ENCODE peak calls at places on chromosomes 12 and 14, in six cellular contexts. One of them, this sample, is unnamed.

GRCh38 chr12:113049976-113050742 is 6.4 kb upstream of the DTX1 start:
- DNase-seq in neural progenitor cell: peak
- DNase-seq in PC-3: peak
- DNase-seq in IMR-90: no peak
- DNase-seq in MM.1S: no peak
- DNase-seq in H9: peak
- DNase-seq in this sample: peak

GRCh38 chr14:36655963-36656768 is 5.5 kb upstream of the PAX9 start:
- DNase-seq in MM.1S: no peak
- DNase-seq in IMR-90: no peak
- DNase-seq in H9: peak
- DNase-seq in PC-3: peak
- DNase-seq in neural progenitor cell: peak
- DNase-seq in this sample: peak

GRCh38 chr12:27460471-27460978 is 14.0 kb downstream of the SMCO2 start:
- DNase-seq in H9: no peak
- DNase-seq in IMR-90: peak
- DNase-seq in neural progenitor cell: no peak
- DNase-seq in MM.1S: peak
- DNase-seq in PC-3: peak
- DNase-seq in this sample: no peak

GRCh38 chr14:55512421-55512820 is 67.6 kb upstream of the KTN1 start:
- DNase-seq in neural progenitor cell: no peak
- DNase-seq in PC-3: no peak
- DNase-seq in H9: no peak
- DNase-seq in MM.1S: no peak
- DNase-seq in IMR-90: peak
- DNase-seq in this sample: no peak

GRCh38 chr12:2548095-2548494 is 246.7 kb upstream of the FKBP4 start:
- DNase-seq in H9: no peak
- DNase-seq in neural progenitor cell: no peak
- DNase-seq in MM.1S: no peak
- DNase-seq in PC-3: no peak
- DNase-seq in IMR-90: peak
- DNase-seq in this sample: no peak

GRCh38 chr12:90339837-90340236 is 615.1 kb downstream of the CCER1 start:
- DNase-seq in PC-3: no peak
- DNase-seq in H9: no peak
- DNase-seq in IMR-90: no peak
- DNase-seq in neural progenitor cell: no peak
- DNase-seq in MM.1S: no peak
- DNase-seq in this sample: no peak

GRCh38 chr12:62866451-62867082 is 68.4 kb downstream of the PPM1H start:
- DNase-seq in IMR-90: peak
- DNase-seq in MM.1S: no peak
- DNase-seq in PC-3: peak
- DNase-seq in neural progenitor cell: no peak
- DNase-seq in H9: peak
- DNase-seq in this sample: no peak

GRCh38 chr12:90216815-90217214 is 508.2 kb upstream of the ATP2B1 start:
- DNase-seq in neural progenitor cell: no peak
- DNase-seq in H9: no peak
- DNase-seq in MM.1S: no peak
- DNase-seq in IMR-90: no peak
- DNase-seq in PC-3: peak
- DNase-seq in this sample: no peak

GRCh38 chr14:91291786-91292405 is 47.4 kb upstream of the GPR68 start:
- DNase-seq in IMR-90: no peak
- DNase-seq in neural progenitor cell: no peak
- DNase-seq in H9: no peak
- DNase-seq in MM.1S: no peak
- DNase-seq in PC-3: no peak
- DNase-seq in this sample: peak

GRCh38 chr14:55780156-55780946 is 200.3 kb downstream of the KTN1 start:
- DNase-seq in neural progenitor cell: no peak
- DNase-seq in MM.1S: no peak
- DNase-seq in H9: no peak
- DNase-seq in IMR-90: peak
- DNase-seq in PC-3: peak
- DNase-seq in this sample: peak

DNA sequence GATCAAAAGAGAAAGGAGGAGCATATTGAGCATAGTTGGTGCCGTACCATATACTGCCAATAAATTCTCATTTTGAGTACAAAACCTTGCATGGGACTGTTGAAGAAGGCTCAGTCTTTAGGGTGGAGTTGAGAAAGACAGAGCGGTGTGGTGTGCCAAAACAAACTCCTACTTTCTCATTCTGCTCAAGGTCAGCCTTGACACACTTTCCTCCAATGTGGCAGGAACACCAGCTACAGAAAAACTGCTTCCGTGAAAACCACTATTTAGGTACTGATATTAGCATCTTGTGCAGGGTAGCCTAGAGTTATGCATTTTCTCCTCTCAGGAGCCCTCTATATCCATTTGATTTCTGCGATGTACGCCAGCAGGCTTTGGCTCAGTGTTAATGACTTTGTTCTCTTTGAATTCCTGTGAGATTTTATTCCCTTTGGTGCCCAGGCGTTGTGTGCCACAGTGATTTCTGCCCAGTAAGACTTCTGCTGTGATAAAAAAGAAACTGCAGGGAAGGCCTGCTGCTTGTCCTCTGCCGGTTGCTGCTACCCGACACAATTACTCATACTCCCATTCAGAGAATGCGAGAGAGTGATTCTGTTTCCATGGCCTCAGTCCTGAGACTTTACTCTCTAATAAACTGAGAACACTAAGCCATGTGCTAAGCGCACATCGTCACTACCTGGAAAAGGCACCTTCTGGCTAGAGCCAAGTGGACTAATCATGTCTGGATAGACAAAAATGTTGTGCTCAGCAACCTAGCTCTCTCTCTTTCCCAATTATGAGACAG is 88.3 kb upstream of the MDM1 start:
- DNase-seq in neural progenitor cell: peak
- DNase-seq in PC-3: no peak
- DNase-seq in MM.1S: no peak
- DNase-seq in IMR-90: peak
- DNase-seq in H9: no peak
- DNase-seq in this sample: no peak
- H3K9ac ChIP-seq in neural progenitor cell: no peak
- H3K9ac ChIP-seq in PC-3: no peak
- H3K9ac ChIP-seq in MM.1S: no peak
- H3K9ac ChIP-seq in IMR-90: peak
- H3K9ac ChIP-seq in H9: no peak
- H3K9ac ChIP-seq in this sample: no peak

DNA sequence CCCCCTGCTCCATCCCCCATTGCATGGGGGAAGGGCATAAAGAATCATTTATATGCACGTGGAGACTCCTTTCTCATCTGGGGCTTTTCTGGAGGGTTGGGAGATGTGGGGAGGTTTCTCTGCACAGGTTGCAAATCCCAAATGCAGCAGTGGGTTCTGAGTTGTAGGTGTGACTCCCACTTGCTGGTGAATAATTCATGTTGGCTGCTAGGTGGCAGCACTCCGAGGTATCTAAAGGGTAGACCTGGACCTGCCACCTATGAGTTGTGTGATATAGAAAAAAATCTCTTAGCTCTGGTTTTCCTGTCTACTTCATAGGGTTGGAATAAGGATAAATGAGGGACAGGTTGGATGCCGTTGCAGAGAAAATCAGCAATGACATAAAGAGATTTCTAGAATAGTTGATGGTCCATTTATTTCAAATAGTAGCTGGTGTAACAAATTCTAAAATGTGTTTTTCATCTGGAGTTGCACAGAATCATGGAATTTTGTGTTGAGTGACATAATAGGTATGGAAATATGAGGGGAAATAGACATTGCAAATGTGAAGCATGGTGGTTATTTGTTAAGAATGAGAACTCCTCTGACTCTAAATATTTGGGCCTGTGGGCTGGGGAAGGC is 4.6 kb downstream of the MARCHF9 start:
- DNase-seq in H9: peak
- DNase-seq in IMR-90: no peak
- DNase-seq in MM.1S: peak
- DNase-seq in PC-3: peak
- DNase-seq in neural progenitor cell: no peak
- DNase-seq in this sample: peak
- TF ChIP-seq CTCF in H9: peak
- TF ChIP-seq CTCF in IMR-90: peak
- TF ChIP-seq CTCF in MM.1S: peak
- TF ChIP-seq CTCF in PC-3: peak
- TF ChIP-seq CTCF in neural progenitor cell: peak
- TF ChIP-seq CTCF in this sample: peak

GRCh38 chr12:51821423-51822260 is 26.9 kb downstream of the FIGNL2 start:
- DNase-seq in IMR-90: no peak
- DNase-seq in H9: no peak
- DNase-seq in neural progenitor cell: peak
- DNase-seq in MM.1S: no peak
- DNase-seq in PC-3: no peak
- DNase-seq in this sample: no peak

GRCh38 chr12:51820721-51821422 is 27.6 kb downstream of the FIGNL2 start:
- DNase-seq in neural progenitor cell: peak
- DNase-seq in H9: peak
- DNase-seq in PC-3: peak
- DNase-seq in MM.1S: no peak
- DNase-seq in IMR-90: peak
- DNase-seq in this sample: peak

GRCh38 chr12:51818086-51818485 is 30.4 kb downstream of the FIGNL2 start:
- DNase-seq in PC-3: no peak
- DNase-seq in MM.1S: no peak
- DNase-seq in H9: no peak
- DNase-seq in neural progenitor cell: no peak
- DNase-seq in IMR-90: no peak
- DNase-seq in this sample: no peak

GRCh38 chr12:51818567-51819300 is 29.8 kb downstream of the FIGNL2 start:
- DNase-seq in IMR-90: peak
- DNase-seq in neural progenitor cell: no peak
- DNase-seq in PC-3: peak
- DNase-seq in H9: no peak
- DNase-seq in MM.1S: no peak
- DNase-seq in this sample: no peak

GRCh38 chr12:51819851-51820720 is 28.4 kb downstream of the FIGNL2 start:
- DNase-seq in H9: no peak
- DNase-seq in PC-3: no peak
- DNase-seq in IMR-90: no peak
- DNase-seq in neural progenitor cell: peak
- DNase-seq in MM.1S: no peak
- DNase-seq in this sample: peak
- H3K9ac ChIP-seq in H9: no peak
- H3K9ac ChIP-seq in PC-3: peak
- H3K9ac ChIP-seq in IMR-90: no peak
- H3K9ac ChIP-seq in neural progenitor cell: no peak
- H3K9ac ChIP-seq in MM.1S: no peak
- H3K9ac ChIP-seq in this sample: no peak

GRCh38 chr14:59422069-59422881 is 42.9 kb downstream of the GPR135 start:
- DNase-seq in IMR-90: no peak
- DNase-seq in MM.1S: no peak
- DNase-seq in neural progenitor cell: peak
- DNase-seq in PC-3: peak
- DNase-seq in H9: no peak
- DNase-seq in this sample: no peak
- TF ChIP-seq CTCF in IMR-90: peak
- TF ChIP-seq CTCF in MM.1S: peak
- TF ChIP-seq CTCF in neural progenitor cell: peak
- TF ChIP-seq CTCF in PC-3: peak
- TF ChIP-seq CTCF in H9: peak
- TF ChIP-seq CTCF in this sample: no peak

DNA sequence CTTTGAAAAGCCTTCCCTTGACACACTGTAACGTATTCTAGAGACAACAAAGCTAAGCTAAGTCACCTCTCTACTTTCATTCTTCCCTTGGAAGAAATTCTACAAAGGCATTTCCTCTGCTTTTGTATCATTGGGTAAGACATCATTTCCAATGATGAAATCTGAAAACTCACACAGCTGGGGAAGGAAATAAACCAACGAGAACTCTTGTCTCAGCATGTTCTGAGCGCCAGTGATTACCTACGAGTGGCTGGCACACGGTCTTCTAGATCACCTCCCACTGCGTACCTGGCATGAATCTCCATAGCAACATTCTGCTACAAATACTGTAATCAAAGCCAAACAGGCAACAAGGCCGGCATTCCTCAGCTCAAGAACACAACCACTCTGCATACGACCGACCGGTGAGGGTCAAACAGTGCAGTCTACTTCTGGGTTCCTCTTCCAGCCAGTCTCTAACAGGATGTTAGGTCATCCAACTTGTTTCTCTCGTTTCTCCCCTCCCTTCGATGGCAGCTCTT is 7.6 kb downstream of the VPS37B start:
- DNase-seq in neural progenitor cell: peak
- DNase-seq in H9: peak
- DNase-seq in PC-3: peak
- DNase-seq in MM.1S: peak
- DNase-seq in IMR-90: peak
- DNase-seq in this sample: peak
- H3K9ac ChIP-seq in neural progenitor cell: no peak
- H3K9ac ChIP-seq in H9: no peak
- H3K9ac ChIP-seq in PC-3: peak
- H3K9ac ChIP-seq in MM.1S: peak
- H3K9ac ChIP-seq in IMR-90: no peak
- H3K9ac ChIP-seq in this sample: peak

GRCh38 chr12:93802698-93803097 is 125.5 kb downstream of the CRADD start:
- DNase-seq in PC-3: no peak
- DNase-seq in neural progenitor cell: no peak
- DNase-seq in MM.1S: no peak
- DNase-seq in IMR-90: peak
- DNase-seq in H9: no peak
- DNase-seq in this sample: no peak
- TF ChIP-seq CTCF in PC-3: no peak
- TF ChIP-seq CTCF in neural progenitor cell: no peak
- TF ChIP-seq CTCF in MM.1S: no peak
- TF ChIP-seq CTCF in IMR-90: no peak
- TF ChIP-seq CTCF in H9: peak
- TF ChIP-seq CTCF in this sample: peak

This sample was measured in kidney.